ENCODE peak calls at places on chromosomes 6 and 20, in ten cellular contexts. Y is GM13977, K is IMR-90, Q is cardiac fibroblast, X is esophagus muscularis mucosa, W is endothelial cell, Z is foreskin fibroblast, U is HCT116, A is endothelial cell of umbilical vein, E is PC-3. G is an unnamed sample.

GRCh38 chr20:50919567-50919966 is 11.7 kb downstream of the ADNP start:
- DNase-seq in K (peak), X (no peak), E (peak), Z (peak), Q (peak), A (no peak), Y (no peak), U (no peak), W (no peak), G (peak)

GRCh38 chr20:57315964-57316480 is 13.6 kb upstream of the SPO11 start:
- DNase-seq in Q (no peak), E (no peak), Y (no peak), U (no peak), W (no peak), K (no peak), Z (no peak), X (peak), A (no peak), G (no peak)

GRCh38 chr6:110125361-110125760 is 54.1 kb downstream of the WASF1 start:
- DNase-seq in U (no peak), E (no peak), K (no peak), Q (no peak), W (no peak), Y (no peak), Z (no peak), X (no peak), A (no peak), G (no peak)

GRCh38 chr6:154555075-154555677 is 44.7 kb upstream of the CNKSR3 start:
- DNase-seq in X (no peak), K (peak), Z (peak), Q (peak), U (no peak), W (no peak), Y (no peak), E (peak), A (peak), G (peak)

GRCh38 chr6:73608761-73609160 is 45.0 kb downstream of the SLC17A5 start:
- DNase-seq in E (no peak), Z (no peak), U (no peak), A (no peak), Y (no peak), Q (no peak), K (no peak), W (no peak), X (no peak), G (no peak)

GRCh38 chr20:59351148-59352040 is 51.0 kb downstream of the EDN3 start:
- DNase-seq in X (no peak), Y (no peak), W (no peak), A (no peak), U (no peak), K (no peak), Z (no peak), Q (no peak), E (peak), G (no peak)

GRCh38 chr20:57664924-57665588 is 44.8 kb downstream of the PMEPA1 start:
- DNase-seq in K (no peak), W (no peak), A (no peak), X (no peak), Y (no peak), E (no peak), Q (no peak), U (no peak), Z (no peak), G (no peak)

GRCh38 chr20:63744574-63745423 is 5.2 kb downstream of the SLC2A4RG start:
- DNase-seq in Q (no peak), U (no peak), A (no peak), Y (peak), K (no peak), X (no peak), E (no peak), W (no peak), Z (no peak), G (no peak)

GRCh38 chr6:170283212-170284081 is 7.4 kb downstream of the DLL1 start:
- DNase-seq in A (no peak), Q (no peak), X (no peak), Z (no peak), E (no peak), Y (no peak), K (no peak), W (no peak), U (no peak), G (no peak)

GRCh38 chr6:1023229-1023628 is 288.7 kb upstream of the FOXQ1 start:
- DNase-seq in Q (no peak), Z (no peak), Y (no peak), E (no peak), W (no peak), X (no peak), K (no peak), A (no peak), U (no peak), G (no peak)

GRCh38 chr6:138572885-138573284 is 73.6 kb upstream of the NHSL1 start:
- DNase-seq in A (no peak), E (no peak), Y (no peak), Q (no peak), U (no peak), W (no peak), X (no peak), K (no peak), Z (no peak), G (no peak)

GRCh38 chr6:155174576-155175174 is 89.1 kb upstream of the CLDN20 start:
- DNase-seq in U (peak), Q (peak), E (peak), A (peak), X (no peak), Z (peak), K (peak), Y (peak), W (peak), G (peak)

GRCh38 chr6:25504661-25505060 is 147.4 kb upstream of the SCGN start:
- DNase-seq in W (no peak), U (peak), K (peak), E (peak), X (no peak), Q (no peak), Z (no peak), Y (no peak), A (no peak), G (no peak)

GRCh38 chr6:31734703-31735500 is 1.4 kb downstream of the CLIC1 start:
- DNase-seq in Z (peak), A (peak), X (no peak), Y (peak), Q (peak), W (peak), K (peak), U (no peak), E (peak), G (peak)

GRCh38 chr20:17542993-17543412 is 11.8 kb upstream of the BFSP1 start:
- DNase-seq in Q (peak), W (no peak), E (no peak), Y (no peak), Z (peak), A (peak), K (peak), X (no peak), U (no peak), G (peak)

GRCh38 chr6:91099501-91099900 is 512.6 kb upstream of the MAP3K7 start:
- DNase-seq in W (no peak), E (no peak), Z (no peak), K (no peak), Y (no peak), Q (no peak), X (no peak), A (no peak), U (no peak), G (no peak)

GRCh38 chr20:16052406-16052805 is 520.8 kb downstream of the KIF16B start:
- DNase-seq in A (no peak), Z (no peak), U (no peak), K (no peak), Y (no peak), W (no peak), E (no peak), Q (no peak), X (no peak), G (no peak)

GRCh38 chr20:31833931-31834521 is 11.4 kb downstream of the FOXS1 start:
- DNase-seq in Y (no peak), Q (no peak), W (no peak), U (no peak), E (no peak), A (no peak), Z (no peak), X (no peak), K (no peak), G (no peak)

GRCh38 chr20:33188421-33188820 is 20.5 kb downstream of the BPIFA2 start:
- DNase-seq in Y (no peak), Z (no peak), K (no peak), W (no peak), U (no peak), Q (no peak), X (no peak), A (no peak), E (no peak), G (no peak)

GRCh38 chr6:89582669-89583325 is 55.8 kb downstream of the LYRM2 start:
- DNase-seq in A (no peak), Y (no peak), K (no peak), Z (no peak), Q (no peak), E (no peak), U (no peak), X (no peak), W (no peak), G (no peak)

GRCh38 chr20:23244207-23244915 is 106.2 kb upstream of the NXT1 start:
- DNase-seq in Y (no peak), E (no peak), Z (peak), Q (peak), U (no peak), K (no peak), W (no peak), X (peak), A (no peak), G (no peak)

GRCh38 chr6:34066284-34066571 is 79.7 kb downstream of the GRM4 start:
- DNase-seq in Q (no peak), K (no peak), A (no peak), Z (no peak), U (no peak), W (no peak), X (no peak), Y (no peak), E (peak), G (no peak)

GRCh38 chr6:34065470-34066283 is 80.2 kb downstream of the GRM4 start:
- DNase-seq in Q (peak), X (no peak), U (no peak), Z (no peak), E (no peak), Y (no peak), K (no peak), W (no peak), A (no peak), G (no peak)

GRCh38 chr6:34068462-34069044 is 77.3 kb downstream of the GRM4 start:
- DNase-seq in U (no peak), W (no peak), X (no peak), Z (no peak), Y (no peak), K (no peak), Q (no peak), E (no peak), A (no peak), G (no peak)

GRCh38 chr6:34066772-34067770 is 78.8 kb downstream of the GRM4 start:
- DNase-seq in A (no peak), Q (no peak), X (no peak), Z (no peak), Y (no peak), W (no peak), E (no peak), U (no peak), K (no peak), G (no peak)

DNA sequence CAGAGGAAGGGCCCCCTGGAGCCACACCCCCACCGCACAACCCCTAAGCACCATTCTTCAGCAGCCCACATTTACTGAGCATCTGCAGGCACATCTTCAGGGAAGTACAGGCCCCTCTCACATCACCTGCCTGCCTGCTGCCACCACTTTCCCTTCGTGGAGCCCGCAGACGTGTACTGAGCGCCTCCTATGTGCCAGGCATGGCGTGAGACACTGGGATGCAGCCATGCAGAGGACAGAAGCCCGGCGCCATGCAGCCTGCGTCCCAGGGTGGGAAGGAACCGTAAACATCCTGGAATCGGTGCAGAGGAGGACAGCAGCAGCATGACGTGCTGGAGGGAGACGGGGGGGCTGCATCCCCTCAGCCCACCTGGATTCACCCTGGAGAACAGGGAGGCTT is 78.1 kb downstream of the GRM4 start:
- DNase-seq in X (no peak), E (peak), Z (peak), W (no peak), Y (no peak), Q (no peak), A (no peak), K (no peak), U (no peak), G (peak)
- TF ChIP-seq CTCF in X (no peak), E (peak), Z (no peak), W (no peak), Y (peak), Q (no peak), A (no peak), K (peak), U (no peak), G (peak)

GRCh38 chr6:114049367-114049966 is 78.5 kb upstream of the HDAC2 start:
- DNase-seq in E (no peak), Z (peak), Q (no peak), W (no peak), Y (no peak), X (no peak), K (peak), A (no peak), U (peak), G (peak)
- TF ChIP-seq CTCF in E (no peak), Z (no peak), Q (no peak), W (no peak), Y (no peak), X (no peak), K (no peak), A (no peak), U (no peak), G (no peak)

GRCh38 chr6:99637629-99638028 is 31.0 kb downstream of the PRDM13 start:
- DNase-seq in K (no peak), W (no peak), Y (no peak), Z (no peak), A (no peak), U (no peak), Q (no peak), E (no peak), X (no peak), G (no peak)
- TF ChIP-seq CTCF in K (no peak), W (no peak), Y (no peak), Z (no peak), A (no peak), U (no peak), Q (no peak), E (no peak), X (no peak), G (no peak)

GRCh38 chr20:36728986-36729385 is 16.9 kb downstream of the NDRG3 start:
- DNase-seq in Z (peak), Y (peak), X (no peak), W (no peak), U (no peak), A (no peak), Q (peak), E (peak), K (peak), G (peak)
- TF ChIP-seq CTCF in Z (no peak), Y (peak), X (no peak), W (no peak), U (no peak), A (no peak), Q (no peak), E (peak), K (peak), G (peak)

DNA sequence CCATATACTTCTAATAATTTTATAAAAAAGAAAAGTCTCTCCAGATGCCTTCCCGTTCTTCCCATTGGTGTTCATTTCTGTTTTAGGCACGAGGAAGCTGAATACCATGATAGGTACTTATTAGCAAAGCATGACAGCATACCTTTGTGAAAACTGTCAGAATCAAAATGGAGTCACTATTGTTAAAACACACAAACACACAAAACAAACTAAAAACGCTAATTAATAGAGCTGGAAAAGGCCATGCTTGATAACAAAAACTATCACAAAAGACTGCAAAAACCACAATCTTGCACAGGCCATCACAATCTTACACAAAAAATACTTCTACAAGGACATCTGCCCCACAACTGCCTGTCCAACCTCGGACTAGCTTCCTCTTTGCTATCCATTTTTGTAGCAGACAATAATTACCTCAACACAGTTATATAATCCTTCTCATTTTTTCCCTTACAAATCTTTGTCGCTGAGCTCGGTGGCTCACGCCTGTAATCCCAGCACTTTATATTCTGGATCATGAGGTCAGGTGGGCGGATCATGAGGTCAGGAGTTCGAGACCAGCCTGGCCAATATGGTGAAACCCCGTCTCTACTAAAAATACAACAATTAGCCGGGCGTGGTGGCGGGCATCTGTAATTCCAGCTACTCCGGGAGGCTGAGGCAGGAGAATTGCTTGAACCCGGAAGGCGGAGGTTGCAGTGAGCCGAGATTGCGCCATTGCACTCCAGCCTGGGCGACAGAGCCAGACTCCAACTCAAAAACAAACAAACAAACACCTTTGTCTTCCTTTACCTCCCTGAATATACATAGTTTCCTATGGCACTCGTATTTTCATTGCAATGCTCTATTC is 3.2 kb upstream of the ABT1 start:
- DNase-seq in U (no peak), Z (no peak), X (no peak), Y (no peak), A (no peak), W (no peak), K (no peak), Q (no peak), E (no peak), G (no peak)
- TF ChIP-seq CTCF in U (no peak), Z (no peak), X (no peak), Y (no peak), A (no peak), W (no peak), K (no peak), Q (no peak), E (no peak), G (no peak)

GRCh38 chr6:37625591-37626374 is 71.9 kb downstream of the MDGA1 start:
- DNase-seq in Y (no peak), A (no peak), W (no peak), Z (no peak), K (no peak), U (no peak), Q (no peak), E (no peak), X (no peak), G (no peak)
- TF ChIP-seq CTCF in Y (no peak), A (no peak), W (no peak), Z (no peak), K (no peak), U (no peak), Q (no peak), E (no peak), X (no peak), G (no peak)

GRCh38 chr6:118696262-118696661 is 44.9 kb upstream of the CEP85L start:
- DNase-seq in K (no peak), Q (no peak), A (no peak), W (no peak), Z (peak), E (no peak), X (no peak), U (no peak), Y (no peak), G (no peak)
- TF ChIP-seq CTCF in K (no peak), Q (no peak), A (no peak), W (no peak), Z (no peak), E (no peak), X (no peak), U (no peak), Y (no peak), G (no peak)

DNA sequence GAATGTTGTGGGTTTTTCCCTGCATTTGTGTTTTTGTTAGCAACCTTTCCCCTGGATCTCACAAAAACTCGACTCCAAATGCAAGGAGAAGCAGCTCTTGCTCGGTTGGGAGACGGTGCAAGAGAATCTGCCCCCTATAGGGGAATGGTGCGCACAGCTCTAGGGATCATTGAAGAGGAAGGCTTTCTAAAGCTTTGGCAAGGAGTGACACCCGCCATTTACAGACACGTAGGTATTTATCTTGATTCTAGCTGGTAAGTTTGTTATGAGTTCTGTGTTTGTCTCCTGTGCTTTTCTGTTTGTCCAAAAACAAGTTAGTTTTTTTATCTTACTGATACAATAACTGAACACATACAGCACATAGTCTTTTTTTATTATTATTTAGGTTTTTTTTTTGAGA is 3.0 kb downstream of the SLC25A27 start:
- DNase-seq in Y (no peak), U (peak), Q (no peak), Z (no peak), W (peak), A (no peak), K (no peak), E (peak), X (no peak), G (peak)
- TF ChIP-seq CTCF in Y (no peak), U (peak), Q (peak), Z (peak), W (peak), A (no peak), K (no peak), E (peak), X (no peak), G (peak)

DNA sequence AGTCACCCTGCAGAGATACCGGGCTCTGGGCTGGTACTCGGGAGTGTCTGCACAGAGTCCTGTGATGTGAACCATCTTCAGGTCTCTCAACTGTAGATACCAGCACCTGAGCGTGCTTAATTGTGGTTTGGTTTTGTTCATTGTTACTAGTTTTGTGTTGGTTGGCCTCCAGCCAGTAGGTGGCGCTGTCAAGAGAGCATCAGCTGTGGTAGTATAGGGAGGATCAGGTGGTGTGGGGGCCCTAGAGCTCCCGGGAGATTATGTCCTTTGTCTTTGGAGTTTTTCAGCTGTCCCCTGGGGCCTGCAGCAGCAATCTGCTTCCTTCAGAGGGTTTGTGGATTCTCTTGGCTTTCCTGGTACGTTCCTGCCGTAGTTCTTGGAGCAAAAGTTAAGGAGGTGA is 67.9 kb downstream of the CDYL start:
- DNase-seq in U (no peak), X (no peak), Q (no peak), Z (no peak), E (no peak), Y (no peak), A (no peak), K (no peak), W (no peak), G (no peak)
- TF ChIP-seq CTCF in U (peak), X (no peak), Q (peak), Z (no peak), E (peak), Y (peak), A (peak), K (no peak), W (peak), G (peak)

G was measured in choroid plexus epithelial cell.